ENCODE peak calls at places on chromosomes 16 and 17, in seven cellular contexts. F, V, Y, B, K, R and N are unnamed samples.

GRCh38 chr16:54937673-54938350 is 7.1 kb downstream of the IRX5 start:
- DNase-seq in R (no peak), B (no peak), V (no peak), F (no peak), K (no peak), Y (no peak), N (no peak)

GRCh38 chr17:39979021-39979660 is 1.5 kb upstream of the PSMD3 start:
- DNase-seq in V (peak), B (no peak), K (no peak), R (no peak), Y (peak), F (no peak), N (no peak)

GRCh38 chr16:86491643-86492030 is 18.7 kb upstream of the FOXF1 start:
- DNase-seq in F (no peak), Y (peak), K (no peak), V (no peak), R (no peak), B (no peak), N (no peak)

GRCh38 chr16:57519796-57520360 is 16.5 kb downstream of the CCDC102A start:
- DNase-seq in B (peak), V (peak), F (peak), K (peak), R (no peak), Y (peak), N (peak)

GRCh38 chr16:54493594-54493993 is 207.0 kb upstream of the IRX3 start:
- DNase-seq in B (no peak), V (no peak), K (no peak), R (no peak), Y (no peak), F (no peak), N (no peak)

GRCh38 chr16:71441348-71441781 is 489 bp downstream of the TLE7 start:
- DNase-seq in F (peak), Y (no peak), B (no peak), V (no peak), R (no peak), K (no peak), N (no peak)

GRCh38 chr16:70687172-70687531 is 1.3 kb upstream of the MTSS2 start:
- DNase-seq in B (no peak), Y (no peak), K (peak), F (no peak), R (no peak), V (no peak), N (no peak)

GRCh38 chr17:422196-422930 is 69.8 kb upstream of the RPH3AL start:
- DNase-seq in F (no peak), B (no peak), K (no peak), R (no peak), Y (no peak), V (no peak), N (no peak)

GRCh38 chr17:34892864-34893263 is 68.4 kb downstream of the CCT6B start:
- DNase-seq in F (peak), B (no peak), V (peak), R (no peak), Y (no peak), K (no peak), N (no peak)

GRCh38 chr17:33234930-33235685 is 58.0 kb downstream of the ASIC2 start:
- DNase-seq in Y (peak), K (peak), R (no peak), B (no peak), V (peak), F (no peak), N (peak)

GRCh38 chr17:16511515-16511914 is 19.5 kb upstream of the LRRC75A start:
- DNase-seq in B (no peak), R (no peak), K (no peak), F (no peak), V (no peak), Y (no peak), N (no peak)

GRCh38 chr16:84950906-84951305 is 60.4 kb downstream of the ZDHHC7 start:
- DNase-seq in B (peak), V (no peak), K (no peak), R (no peak), Y (no peak), F (peak), N (no peak)

GRCh38 chr17:73588291-73589095 is 55.8 kb downstream of the SDK2 start:
- DNase-seq in F (no peak), V (no peak), Y (no peak), B (no peak), R (no peak), K (no peak), N (no peak)

GRCh38 chr16:65116818-65117430 is 4.9 kb downstream of the CDH11 start:
- DNase-seq in K (no peak), B (no peak), F (no peak), Y (peak), V (no peak), R (no peak), N (no peak)

GRCh38 chr17:73292031-73292531 is 19.7 kb downstream of the CDC42EP4 start:
- DNase-seq in R (no peak), Y (peak), F (no peak), V (peak), B (no peak), K (peak), N (peak)